ENCODE peak calls at places on chromosomes 4 and X, in four cellular contexts. R is HepG2, I is K562, J is GM12878. H is an unnamed sample.

GRCh38 chrX:140432328-140433025 is 72.4 kb downstream of the SOX3 start:
- DNase-seq in J (no peak), R (no peak), I (no peak), H (no peak)

GRCh38 chr4:48907706-48908477 is 1.3 kb upstream of the OCIAD2 start:
- DNase-seq in J (no peak), R (no peak), I (peak; percentile 9), H (no peak)

GRCh38 chr4:186622788-186623464 is 67.6 kb upstream of the MTNR1A start:
- DNase-seq in R (no peak), J (no peak), I (no peak), H (peak; percentile 55)

GRCh38 chr4:126004936-126005335 is 690.2 kb downstream of the FAT4 start:
- DNase-seq in R (no peak), J (no peak), I (no peak), H (peak; percentile 60)

GRCh38 chr4:69749771-69750170 is 10.6 kb downstream of the SULT1B1 start:
- DNase-seq in I (no peak), J (no peak), R (no peak), H (peak; percentile 2)

GRCh38 chrX:80223922-80224579 is 196.2 kb upstream of the TENT5D start:
- DNase-seq in I (no peak), J (no peak), R (no peak), H (no peak)

GRCh38 chr4:128471576-128471975 is 184.0 kb upstream of the PGRMC2 start:
- DNase-seq in R (no peak), I (peak; percentile 90), J (no peak), H (no peak)

GRCh38 chrX:14032383-14032782 is 2.7 kb upstream of the GEMIN8 start:
- DNase-seq in R (peak; percentile 13), I (peak; percentile 70), J (no peak), H (peak; percentile 61)

GRCh38 chr4:8188085-8188484 is 11.0 kb upstream of the SH3TC1 start:
- DNase-seq in R (no peak), J (no peak), I (no peak), H (no peak)

GRCh38 chr4:67746797-67747495 is 7.2 kb downstream of the GNRHR start:
- DNase-seq in J (peak; percentile 13), R (peak; percentile 7), I (peak; percentile 46), H (peak; percentile 51)

GRCh38 chrX:24619647-24620046 is 27.5 kb downstream of the PCYT1B start:
- DNase-seq in I (no peak), J (no peak), R (peak; percentile 36), H (peak; percentile 38)

GRCh38 chrX:102835504-102836146 is 101.4 kb upstream of the RAB40AL start:
- DNase-seq in I (peak; percentile 23), R (peak; percentile 1), J (no peak), H (peak; percentile 33)

GRCh38 chrX:119887721-119888425 is 7.8 kb upstream of the AKAP14 start:
- DNase-seq in I (peak; percentile 79), R (peak; percentile 54), J (no peak), H (peak; percentile 30)

GRCh38 chrX:39399387-39399786 is 598.1 kb downstream of the MID1IP1 start:
- DNase-seq in J (no peak), I (no peak), R (no peak), H (no peak)

GRCh38 chrX:39398215-39398972 is 597.1 kb downstream of the MID1IP1 start:
- DNase-seq in R (no peak), J (no peak), I (no peak), H (no peak)

GRCh38 chrX:39397561-39398200 is 596.4 kb downstream of the MID1IP1 start:
- DNase-seq in J (no peak), R (no peak), I (no peak), H (no peak)

GRCh38 chrX:39396358-39396995 is 595.2 kb downstream of the MID1IP1 start:
- DNase-seq in R (no peak), J (no peak), I (no peak), H (no peak)

GRCh38 chrX:39398973-39399268 is 597.7 kb downstream of the MID1IP1 start:
- DNase-seq in J (no peak), I (no peak), R (no peak), H (no peak)
- TF ChIP-seq POLR2A in J (no peak), I (no peak), R (no peak), H (no peak)

GRCh38 chr4:26522478-26522877 is 32.2 kb upstream of the CCKAR start:
- DNase-seq in I (no peak), J (no peak), R (no peak), H (peak; percentile 70)
- TF ChIP-seq SMC3 in I (no peak), J (no peak), R (no peak), H (no peak)

GRCh38 chr4:46254788-46255187 is 130.9 kb upstream of the GABRG1 start:
- DNase-seq in I (no peak), J (no peak), R (no peak), H (peak; percentile 38)

DNA sequence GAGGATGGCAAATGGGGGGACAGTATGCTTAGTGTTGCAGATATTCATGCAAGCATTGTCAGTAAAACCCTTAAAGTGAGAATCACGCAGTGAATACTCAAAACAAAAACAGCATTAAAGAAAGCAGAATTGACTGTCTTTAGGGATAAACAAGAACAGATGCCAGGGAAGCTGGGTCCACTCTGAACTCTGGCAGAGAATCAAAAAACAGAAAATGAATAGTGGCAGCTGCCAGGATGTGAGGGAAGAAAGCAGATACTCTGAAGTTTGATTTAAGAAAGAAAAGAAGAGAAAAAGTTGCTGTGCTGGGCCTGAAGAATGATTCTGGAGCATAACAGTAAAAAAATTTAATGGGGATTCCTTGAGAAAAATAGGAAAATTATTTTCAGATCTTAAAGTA is 131.5 kb downstream of the GABRA2 start:
- DNase-seq in R (no peak), I (no peak), J (no peak), H (no peak)
- H4K20me1 ChIP-seq in R (no peaks in the 10 kb centered on the region), I (no peaks in the 10 kb centered on the region), J (no peaks in the 10 kb centered on the region), H (no peaks in the 10 kb centered on the region)

GRCh38 chr4:6180841-6181631 is 19.3 kb downstream of the JAKMIP1 start:
- DNase-seq in J (peak; percentile 98), R (no peak), I (no peak), H (no peak)
- TF ChIP-seq POLR2A in J (peak; percentile 81), R (no peak), I (no peak), H (no peak)

GRCh38 chr4:164617426-164617825 is 136.5 kb upstream of the SMIM31 start:
- DNase-seq in R (no peak), J (no peak), I (no peak), H (no peak)

GRCh38 chr4:164615964-164616363 is 138.0 kb upstream of the SMIM31 start:
- DNase-seq in J (no peak), I (no peak), R (no peak), H (no peak)

GRCh38 chr4:164614999-164615398 is 138.9 kb upstream of the SMIM31 start:
- DNase-seq in I (no peak), J (no peak), R (no peak), H (no peak)

GRCh38 chr4:164616961-164617360 is 137.0 kb upstream of the SMIM31 start:
- DNase-seq in I (no peak), R (no peak), J (no peak), H (no peak)

GRCh38 chr4:164613761-164614277 is 140.1 kb upstream of the SMIM31 start:
- DNase-seq in I (no peak), R (no peak), J (no peak), H (no peak)
- TF ChIP-seq SMC3 in I (no peak), R (no peak), J (no peak), H (no peak)

DNA sequence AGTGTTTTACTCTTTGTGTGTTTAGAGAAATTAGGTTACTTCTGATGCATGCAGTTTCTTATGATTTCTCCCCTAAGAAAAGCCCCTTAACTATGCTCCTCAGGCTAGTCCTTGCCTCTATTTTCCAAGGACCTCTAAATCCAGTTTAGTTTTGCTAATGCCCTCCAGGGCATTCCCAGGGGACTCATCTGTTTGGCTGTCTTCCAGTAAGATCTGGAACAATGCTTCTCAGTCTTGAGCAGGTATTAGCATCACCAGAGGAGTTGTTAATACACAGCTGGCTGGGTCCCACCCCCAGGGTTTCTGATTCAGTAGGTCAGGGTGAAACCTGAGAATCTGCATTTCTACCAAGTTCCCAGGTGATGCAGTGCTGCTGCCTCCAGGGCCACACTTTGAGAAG is 56.9 kb downstream of the OTC start:
- DNase-seq in J (no peak), I (no peak), R (no peak), H (no peak)
- H4K20me1 ChIP-seq in J (no peaks in the 10 kb centered on the region), I (no peaks in the 10 kb centered on the region), R (no peaks in the 10 kb centered on the region), H (no peaks in the 10 kb centered on the region)

GRCh38 chr4:140969296-140969695 is 164.0 kb downstream of the RNF150 start:
- DNase-seq in R (no peak), I (no peak), J (no peak), H (no peak)
- TF ChIP-seq POLR2A in R (no peak), I (no peak), J (no peak), H (no peak)

DNA sequence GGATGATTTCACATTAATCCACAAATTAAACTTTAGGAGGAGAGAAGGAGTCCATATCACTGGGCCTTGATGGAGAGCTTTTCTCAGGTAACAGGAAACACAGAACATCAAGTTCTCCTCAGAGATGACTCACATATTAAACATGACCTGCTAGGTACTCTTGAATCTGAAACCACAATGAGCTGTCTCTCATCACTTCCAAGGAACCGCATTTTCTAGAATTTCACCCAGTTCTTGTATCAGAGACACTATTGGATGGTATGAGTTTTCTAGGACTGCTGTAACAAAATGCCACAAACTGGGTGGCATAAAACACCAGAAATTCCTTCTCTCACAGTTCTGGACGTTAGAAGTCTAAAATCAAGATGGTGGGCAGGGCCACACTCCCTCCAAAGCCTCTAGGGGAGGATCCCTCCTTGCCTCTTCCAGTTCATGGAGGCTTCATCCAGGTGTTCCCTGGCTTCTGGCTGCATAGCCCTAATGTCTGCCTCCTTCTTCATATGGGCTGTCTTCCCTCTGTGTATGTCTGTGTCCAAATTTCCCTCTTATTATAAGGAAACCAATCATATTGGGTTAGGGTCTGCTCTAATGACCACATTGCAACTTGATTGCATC is 38.5 kb upstream of the RASL11B start:
- DNase-seq in I (no peak), R (no peak), J (no peak), H (peak; percentile 47)
- TF ChIP-seq SMC3 in I (no peak), R (no peak), J (no peak), H (no peak)

GRCh38 chr4:77453911-77454310 is 151.7 kb upstream of the CXCL13 start:
- DNase-seq in R (no peak), I (no peak), J (no peak), H (no peak)

GRCh38 chr4:77446611-77447010 is 159.0 kb upstream of the CXCL13 start:
- DNase-seq in J (no peak), I (no peak), R (no peak), H (no peak)

GRCh38 chr4:77449162-77449561 is 156.5 kb upstream of the CXCL13 start:
- DNase-seq in R (no peak), I (no peak), J (no peak), H (no peak)

GRCh38 chr4:77451530-77451929 is 154.1 kb upstream of the CXCL13 start:
- DNase-seq in J (no peak), I (no peak), R (no peak), H (no peak)

GRCh38 chr4:77449996-77450395 is 155.6 kb upstream of the CXCL13 start:
- DNase-seq in R (no peak), J (no peak), I (no peak), H (no peak)
- H4K20me1 ChIP-seq in R (no peaks in the 10 kb centered on the region), J (no peaks in the 10 kb centered on the region), I (no peaks in the 10 kb centered on the region), H (no peaks in the 10 kb centered on the region)

DNA sequence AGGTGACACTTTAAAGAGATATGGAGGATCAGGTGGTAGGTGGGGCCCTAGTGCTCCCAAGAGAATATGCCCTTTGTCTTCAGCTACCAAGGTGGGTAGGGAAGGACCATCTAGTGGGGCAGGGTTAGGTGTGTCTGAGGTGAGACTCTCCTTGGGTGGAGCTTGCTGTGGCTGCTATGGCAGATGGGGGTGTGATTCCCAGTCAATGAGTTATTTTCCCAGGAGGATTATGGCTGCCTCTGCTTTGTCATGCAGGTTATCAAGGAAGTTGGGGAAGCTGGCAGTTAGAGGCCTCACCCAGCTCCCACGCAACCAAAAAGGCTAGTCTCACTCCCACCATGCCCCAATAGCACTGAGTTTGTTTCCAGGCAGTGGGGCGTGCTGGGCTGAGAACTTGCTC is 18.0 kb upstream of the SPIN2A start:
- DNase-seq in I (peak; percentile 10), R (no peak), J (no peak), H (no peak)
- TF ChIP-seq POLR2A in I (no peak), R (no peak), J (no peak), H (no peak)